ENCODE peak calls at places on chromosomes 16 and 17, in nine cellular contexts. One of them, this sample, is unnamed.

GRCh38 chr17:80264048-80264792 is 3.6 kb downstream of the RNF213 start:
- DNase-seq in heart right ventricle: no peak
- DNase-seq in colonic mucosa: no peak
- DNase-seq in testis: no peak
- DNase-seq in brain microvascular endothelial cell: no peak
- DNase-seq in CD4-positive, alpha-beta T cell: peak; percentile 69
- DNase-seq in sigmoid colon: no peak
- DNase-seq in A549: no peak
- DNase-seq in cardiac muscle cell: no peak
- DNase-seq in this sample: no peak

GRCh38 chr17:6233339-6233738 is 163.2 kb downstream of the WSCD1 start:
- DNase-seq in heart right ventricle: no peak
- DNase-seq in colonic mucosa: no peak
- DNase-seq in testis: no peak
- DNase-seq in brain microvascular endothelial cell: no peak
- DNase-seq in CD4-positive, alpha-beta T cell: no peak
- DNase-seq in sigmoid colon: no peak
- DNase-seq in A549: no peak
- DNase-seq in cardiac muscle cell: no peak
- DNase-seq in this sample: no peak

GRCh38 chr16:77191259-77191969 is 424 bp downstream of the MON1B start:
- DNase-seq in heart right ventricle: peak; percentile 29
- DNase-seq in colonic mucosa: peak; percentile 31
- DNase-seq in testis: no peak
- DNase-seq in brain microvascular endothelial cell: no peak
- DNase-seq in CD4-positive, alpha-beta T cell: peak; percentile 52
- DNase-seq in sigmoid colon: peak; percentile 75
- DNase-seq in A549: peak; percentile 47
- DNase-seq in cardiac muscle cell: peak; percentile 13
- DNase-seq in this sample: peak; percentile 51

GRCh38 chr16:84820771-84821170 is 986 bp downstream of the CRISPLD2 start:
- DNase-seq in heart right ventricle: no peak
- DNase-seq in colonic mucosa: no peak
- DNase-seq in testis: no peak
- DNase-seq in brain microvascular endothelial cell: no peak
- DNase-seq in CD4-positive, alpha-beta T cell: no peak
- DNase-seq in sigmoid colon: peak; percentile 80
- DNase-seq in A549: no peak
- DNase-seq in cardiac muscle cell: no peak
- DNase-seq in this sample: peak; percentile 61

GRCh38 chr17:75642221-75643032 is 9.2 kb downstream of the SMIM5 start:
- DNase-seq in heart right ventricle: no peak
- DNase-seq in colonic mucosa: peak; percentile 76
- DNase-seq in testis: no peak
- DNase-seq in brain microvascular endothelial cell: no peak
- DNase-seq in CD4-positive, alpha-beta T cell: no peak
- DNase-seq in sigmoid colon: no peak
- DNase-seq in A549: no peak
- DNase-seq in cardiac muscle cell: no peak
- DNase-seq in this sample: peak; percentile 55

GRCh38 chr16:71383054-71383773 is 24.7 kb downstream of the CALB2 start:
- DNase-seq in heart right ventricle: no peak
- DNase-seq in colonic mucosa: no peak
- DNase-seq in testis: no peak
- DNase-seq in brain microvascular endothelial cell: peak; percentile 1
- DNase-seq in CD4-positive, alpha-beta T cell: no peak
- DNase-seq in sigmoid colon: no peak
- DNase-seq in A549: no peak
- DNase-seq in cardiac muscle cell: peak; percentile 69
- DNase-seq in this sample: no peak

GRCh38 chr16:77211880-77212735 is 12.9 kb downstream of the SYCE1L start:
- DNase-seq in heart right ventricle: peak; percentile 17
- DNase-seq in colonic mucosa: peak; percentile 65
- DNase-seq in testis: peak; percentile 42
- DNase-seq in brain microvascular endothelial cell: no peak
- DNase-seq in CD4-positive, alpha-beta T cell: peak; percentile 73
- DNase-seq in sigmoid colon: no peak
- DNase-seq in A549: peak; percentile 86
- DNase-seq in cardiac muscle cell: peak; percentile 58
- DNase-seq in this sample: peak; percentile 91

GRCh38 chr16:29808219-29808900 is 2.0 kb downstream of the MAZ start:
- DNase-seq in heart right ventricle: peak; percentile 29
- DNase-seq in colonic mucosa: peak; percentile 49
- DNase-seq in testis: no peak
- DNase-seq in brain microvascular endothelial cell: no peak
- DNase-seq in CD4-positive, alpha-beta T cell: no peak
- DNase-seq in sigmoid colon: no peak
- DNase-seq in A549: no peak
- DNase-seq in cardiac muscle cell: no peak
- DNase-seq in this sample: no peak

GRCh38 chr16:11029948-11030347 is 85.6 kb downstream of the CLEC16A start:
- DNase-seq in heart right ventricle: no peak
- DNase-seq in colonic mucosa: no peak
- DNase-seq in testis: no peak
- DNase-seq in brain microvascular endothelial cell: no peak
- DNase-seq in CD4-positive, alpha-beta T cell: no peak
- DNase-seq in sigmoid colon: no peak
- DNase-seq in A549: no peak
- DNase-seq in cardiac muscle cell: peak; percentile 17
- DNase-seq in this sample: no peak

GRCh38 chr16:9185396-9185795 is 94.0 kb downstream of the HAPSTR1 start:
- DNase-seq in heart right ventricle: no peak
- DNase-seq in colonic mucosa: no peak
- DNase-seq in testis: no peak
- DNase-seq in brain microvascular endothelial cell: no peak
- DNase-seq in CD4-positive, alpha-beta T cell: no peak
- DNase-seq in sigmoid colon: no peak
- DNase-seq in A549: no peak
- DNase-seq in cardiac muscle cell: no peak
- DNase-seq in this sample: no peak

GRCh38 chr17:15261818-15262290 is 3.3 kb downstream of the PMP22 start:
- DNase-seq in heart right ventricle: peak; percentile 30
- DNase-seq in colonic mucosa: no peak
- DNase-seq in testis: peak; percentile 27
- DNase-seq in brain microvascular endothelial cell: no peak
- DNase-seq in CD4-positive, alpha-beta T cell: no peak
- DNase-seq in sigmoid colon: no peak
- DNase-seq in A549: peak; percentile 61
- DNase-seq in cardiac muscle cell: peak; percentile 27
- DNase-seq in this sample: no peak

GRCh38 chr16:24717411-24717810 is 12.0 kb upstream of the TNRC6A start:
- DNase-seq in heart right ventricle: no peak
- DNase-seq in colonic mucosa: no peak
- DNase-seq in testis: peak; percentile 62
- DNase-seq in brain microvascular endothelial cell: peak; percentile 25
- DNase-seq in CD4-positive, alpha-beta T cell: no peak
- DNase-seq in sigmoid colon: no peak
- DNase-seq in A549: no peak
- DNase-seq in cardiac muscle cell: peak; percentile 94
- DNase-seq in this sample: no peak

GRCh38 chr17:19341211-19341631 is 21.3 kb downstream of the B9D1 start:
- DNase-seq in heart right ventricle: no peak
- DNase-seq in colonic mucosa: no peak
- DNase-seq in testis: no peak
- DNase-seq in brain microvascular endothelial cell: no peak
- DNase-seq in CD4-positive, alpha-beta T cell: no peak
- DNase-seq in sigmoid colon: peak; percentile 59
- DNase-seq in A549: no peak
- DNase-seq in cardiac muscle cell: no peak
- DNase-seq in this sample: no peak

GRCh38 chr17:15398736-15399331 is 57.4 kb upstream of the TEKT3 start:
- DNase-seq in heart right ventricle: no peak
- DNase-seq in colonic mucosa: no peak
- DNase-seq in testis: no peak
- DNase-seq in brain microvascular endothelial cell: peak; percentile 61
- DNase-seq in CD4-positive, alpha-beta T cell: no peak
- DNase-seq in sigmoid colon: no peak
- DNase-seq in A549: peak; percentile 21
- DNase-seq in cardiac muscle cell: peak; percentile 26
- DNase-seq in this sample: no peak

DNA sequence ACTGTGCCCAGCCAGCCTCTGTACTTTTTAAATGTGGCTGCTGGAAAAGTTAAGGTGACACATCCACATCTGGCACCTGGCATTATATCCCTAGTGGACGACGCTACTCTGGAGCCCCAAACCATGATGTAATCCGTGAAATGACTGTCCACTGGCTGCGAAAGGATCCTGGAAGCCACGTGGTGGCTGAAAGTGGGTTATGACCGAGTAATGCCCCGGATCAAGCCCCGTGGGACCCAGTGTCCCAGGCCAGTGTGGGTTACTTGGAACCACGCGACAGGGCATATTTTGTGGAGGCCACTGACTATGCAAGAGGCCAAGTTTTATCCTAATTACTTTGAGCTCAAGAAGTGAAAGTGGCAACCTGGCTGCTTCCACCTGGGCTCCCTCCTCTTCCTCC is 79.6 kb downstream of the PGS1 start:
- DNase-seq in heart right ventricle: no peak
- DNase-seq in colonic mucosa: no peak
- DNase-seq in testis: no peak
- DNase-seq in brain microvascular endothelial cell: no peak
- DNase-seq in CD4-positive, alpha-beta T cell: no peak
- DNase-seq in sigmoid colon: no peak
- DNase-seq in A549: no peak
- DNase-seq in cardiac muscle cell: no peak
- DNase-seq in this sample: peak; percentile 22
- H3K27ac ChIP-seq in heart right ventricle: no peak overlapping the region
- H3K27ac ChIP-seq in colonic mucosa: no peak overlapping the region
- H3K27ac ChIP-seq in testis: no peak overlapping the region
- H3K27ac ChIP-seq in brain microvascular endothelial cell: no peak overlapping the region
- H3K27ac ChIP-seq in CD4-positive, alpha-beta T cell: no peak overlapping the region
- H3K27ac ChIP-seq in sigmoid colon: no peak overlapping the region
- H3K27ac ChIP-seq in A549: no peak overlapping the region
- H3K27ac ChIP-seq in cardiac muscle cell: no peak overlapping the region
- H3K27ac ChIP-seq in this sample: no peak overlapping the region

GRCh38 chr17:10398352-10398751 is 23.4 kb downstream of the MYH8 start:
- DNase-seq in heart right ventricle: no peak
- DNase-seq in colonic mucosa: no peak
- DNase-seq in testis: peak; percentile 29
- DNase-seq in brain microvascular endothelial cell: no peak
- DNase-seq in CD4-positive, alpha-beta T cell: no peak
- DNase-seq in sigmoid colon: no peak
- DNase-seq in A549: no peak
- DNase-seq in cardiac muscle cell: no peak
- DNase-seq in this sample: no peak
- TF ChIP-seq CTCF in heart right ventricle: no peak
- TF ChIP-seq CTCF in colonic mucosa: no peak
- TF ChIP-seq CTCF in testis: no peak
- TF ChIP-seq CTCF in brain microvascular endothelial cell: no peak
- TF ChIP-seq CTCF in CD4-positive, alpha-beta T cell: no peak
- TF ChIP-seq CTCF in sigmoid colon: no peak
- TF ChIP-seq CTCF in A549: no peak
- TF ChIP-seq CTCF in cardiac muscle cell: no peak
- TF ChIP-seq CTCF in this sample: no peak

DNA sequence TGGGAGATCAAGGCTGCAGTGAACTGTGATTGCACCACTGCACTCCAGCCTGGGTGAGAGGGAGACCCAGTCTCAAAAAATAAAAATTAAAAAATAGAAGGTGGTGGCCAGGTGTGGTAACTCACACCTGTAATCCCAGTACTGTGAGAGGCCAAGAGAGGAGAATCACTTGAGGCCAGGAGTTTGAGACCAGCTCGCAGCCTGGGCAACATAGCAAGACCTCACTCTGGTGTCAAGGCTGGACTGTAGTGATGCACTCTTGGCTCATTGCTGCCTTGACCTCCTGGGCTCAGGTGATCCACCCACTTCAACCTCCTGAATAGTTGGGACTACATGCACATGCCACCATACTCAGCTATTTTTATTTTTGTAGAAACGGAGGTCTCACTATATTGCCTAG is 13.3 kb downstream of the RFFL start:
- DNase-seq in heart right ventricle: no peak
- DNase-seq in colonic mucosa: no peak
- DNase-seq in testis: no peak
- DNase-seq in brain microvascular endothelial cell: no peak
- DNase-seq in CD4-positive, alpha-beta T cell: no peak
- DNase-seq in sigmoid colon: no peak
- DNase-seq in A549: no peak
- DNase-seq in cardiac muscle cell: no peak
- DNase-seq in this sample: no peak
- H3K27ac ChIP-seq in heart right ventricle: no peak overlapping the region
- H3K27ac ChIP-seq in colonic mucosa: peak overlapping the region; percentile 69
- H3K27ac ChIP-seq in testis: no peak overlapping the region
- H3K27ac ChIP-seq in brain microvascular endothelial cell: no peak overlapping the region
- H3K27ac ChIP-seq in CD4-positive, alpha-beta T cell: peak overlapping the region; percentile 85
- H3K27ac ChIP-seq in sigmoid colon: no peak overlapping the region
- H3K27ac ChIP-seq in A549: no peak overlapping the region
- H3K27ac ChIP-seq in cardiac muscle cell: no peak overlapping the region
- H3K27ac ChIP-seq in this sample: peak overlapping the region; percentile 89

GRCh38 chr17:52157603-52158449 is 688 bp downstream of the CA10 start:
- DNase-seq in heart right ventricle: no peak
- DNase-seq in colonic mucosa: no peak
- DNase-seq in testis: no peak
- DNase-seq in brain microvascular endothelial cell: no peak
- DNase-seq in CD4-positive, alpha-beta T cell: no peak
- DNase-seq in sigmoid colon: no peak
- DNase-seq in A549: no peak
- DNase-seq in cardiac muscle cell: no peak
- DNase-seq in this sample: peak; percentile 66

GRCh38 chr17:52157161-52157560 is 1.4 kb downstream of the CA10 start:
- DNase-seq in heart right ventricle: no peak
- DNase-seq in colonic mucosa: no peak
- DNase-seq in testis: no peak
- DNase-seq in brain microvascular endothelial cell: no peak
- DNase-seq in CD4-positive, alpha-beta T cell: no peak
- DNase-seq in sigmoid colon: no peak
- DNase-seq in A549: no peak
- DNase-seq in cardiac muscle cell: no peak
- DNase-seq in this sample: no peak

GRCh38 chr17:52159810-52160578 is 1.5 kb upstream of the CA10 start:
- DNase-seq in heart right ventricle: no peak
- DNase-seq in colonic mucosa: no peak
- DNase-seq in testis: no peak
- DNase-seq in brain microvascular endothelial cell: no peak
- DNase-seq in CD4-positive, alpha-beta T cell: no peak
- DNase-seq in sigmoid colon: no peak
- DNase-seq in A549: no peak
- DNase-seq in cardiac muscle cell: no peak
- DNase-seq in this sample: peak; percentile 22

GRCh38 chr17:52159159-52159809 is 770 bp upstream of the CA10 start:
- DNase-seq in heart right ventricle: no peak
- DNase-seq in colonic mucosa: no peak
- DNase-seq in testis: no peak
- DNase-seq in brain microvascular endothelial cell: no peak
- DNase-seq in CD4-positive, alpha-beta T cell: no peak
- DNase-seq in sigmoid colon: no peak
- DNase-seq in A549: no peak
- DNase-seq in cardiac muscle cell: no peak
- DNase-seq in this sample: no peak

DNA sequence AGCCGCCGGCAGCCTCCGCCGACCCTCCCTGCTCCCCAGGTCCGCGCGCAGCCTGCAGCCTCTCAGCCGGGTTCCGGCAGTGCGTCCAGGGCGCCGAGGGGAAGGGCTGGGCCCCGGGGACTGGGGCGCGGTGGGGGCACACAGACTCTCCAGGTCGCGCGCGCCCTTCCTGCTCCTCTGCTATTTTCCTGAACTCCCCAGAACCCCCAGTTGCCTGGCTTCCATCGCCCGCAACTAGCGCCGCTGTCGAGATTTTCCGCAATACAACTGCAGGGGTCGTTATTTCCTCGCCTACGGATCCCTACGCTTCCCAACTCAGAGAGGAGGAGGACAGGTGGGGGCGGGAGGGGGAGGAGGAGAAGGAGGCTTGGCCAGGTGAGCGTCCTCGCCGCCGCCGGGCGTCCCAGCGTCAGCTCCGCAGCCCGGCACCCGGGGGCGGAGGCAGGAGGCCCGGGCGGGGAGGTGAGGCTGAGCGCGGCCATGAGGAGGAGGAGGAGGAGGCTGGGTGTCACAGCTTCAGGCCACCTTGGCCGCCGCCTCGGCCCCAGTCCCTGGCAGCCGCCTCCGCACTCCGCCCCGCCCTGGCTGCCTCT is at the start of gene CA10:
- DNase-seq in heart right ventricle: no peak
- DNase-seq in colonic mucosa: no peak
- DNase-seq in testis: no peak
- DNase-seq in brain microvascular endothelial cell: no peak
- DNase-seq in CD4-positive, alpha-beta T cell: no peak
- DNase-seq in sigmoid colon: no peak
- DNase-seq in A549: no peak
- DNase-seq in cardiac muscle cell: no peak
- DNase-seq in this sample: peak; percentile 59
- TF ChIP-seq CTCF in heart right ventricle: no peak
- TF ChIP-seq CTCF in colonic mucosa: no peak
- TF ChIP-seq CTCF in testis: no peak
- TF ChIP-seq CTCF in brain microvascular endothelial cell: no peak
- TF ChIP-seq CTCF in CD4-positive, alpha-beta T cell: no peak
- TF ChIP-seq CTCF in sigmoid colon: no peak
- TF ChIP-seq CTCF in A549: no peak
- TF ChIP-seq CTCF in cardiac muscle cell: no peak
- TF ChIP-seq CTCF in this sample: no peak

This sample was measured in left lung.